ENCODE peak calls at places on chromosomes 7 and 10, in eight cellular contexts. G is stomach, Y is breast epithelium, T is HCT116, W is spleen, H is transverse colon, F is sigmoid colon, J is HL-60. U is an unnamed sample.

GRCh38 chr10:86263907-86264306 is 102.7 kb downstream of the GRID1 start:
- DNase-seq in Y (no peak), F (peak; percentile 47), G (no peak), W (peak; percentile 61), T (no peak), J (no peak), H (no peak), U (peak; percentile 55)

GRCh38 chr10:9268176-9268575 is 1213.7 kb downstream of the GATA3 start:
- DNase-seq in G (no peak), W (no peak), F (no peak), H (no peak), Y (no peak), J (no peak), T (no peak), U (no peak)

GRCh38 chr7:74023037-74023436 is 4.9 kb upstream of the ELN start:
- DNase-seq in T (no peak), F (peak; percentile 83), J (no peak), G (peak; percentile 35), W (no peak), H (no peak), Y (no peak), U (peak; percentile 85)

GRCh38 chr7:124667312-124667711 is 98.3 kb downstream of the GPR37 start:
- DNase-seq in G (no peak), J (no peak), T (no peak), F (no peak), W (no peak), H (no peak), Y (no peak), U (no peak)

GRCh38 chr10:124619195-124619594 is 125.0 kb downstream of the FAM53B start:
- DNase-seq in Y (peak; percentile 60), J (no peak), T (no peak), H (no peak), G (peak; percentile 76), F (no peak), W (no peak), U (no peak)

GRCh38 chr7:142231716-142232115 is 26.1 kb downstream of the PRSS58 start:
- DNase-seq in Y (no peak), F (no peak), H (no peak), W (no peak), G (no peak), J (no peak), T (peak; percentile 46), U (no peak)

GRCh38 chr10:28060031-28060607 is 61.2 kb upstream of the ODAD2 start:
- DNase-seq in F (no peak), T (no peak), Y (no peak), W (no peak), G (no peak), H (no peak), J (no peak), U (no peak)

GRCh38 chr10:112775347-112775746 is 174.7 kb upstream of the TCF7L2 start:
- DNase-seq in H (no peak), T (no peak), W (no peak), J (no peak), Y (no peak), F (no peak), G (no peak), U (no peak)

GRCh38 chr7:158586499-158587191 is 978 bp downstream of the PTPRN2 start:
- DNase-seq in T (no peak), W (peak; percentile 49), F (no peak), Y (no peak), H (no peak), J (no peak), G (peak; percentile 42), U (no peak)

GRCh38 chr10:92688927-92689662 is 660 bp upstream of the HHEX start:
- DNase-seq in Y (no peak), F (peak; percentile 74), G (peak; percentile 43), W (no peak), T (no peak), H (peak; percentile 34), J (peak; percentile 38), U (peak; percentile 61)

GRCh38 chr10:77006836-77007511 is 630.6 kb downstream of the KCNMA1 start:
- DNase-seq in H (no peak), T (no peak), Y (no peak), J (no peak), G (no peak), W (no peak), F (no peak), U (no peak)

GRCh38 chr10:1141701-1142100 is 85.5 kb downstream of the WDR37 start:
- DNase-seq in T (no peak), H (no peak), J (no peak), G (no peak), W (no peak), F (no peak), Y (no peak), U (no peak)

DNA sequence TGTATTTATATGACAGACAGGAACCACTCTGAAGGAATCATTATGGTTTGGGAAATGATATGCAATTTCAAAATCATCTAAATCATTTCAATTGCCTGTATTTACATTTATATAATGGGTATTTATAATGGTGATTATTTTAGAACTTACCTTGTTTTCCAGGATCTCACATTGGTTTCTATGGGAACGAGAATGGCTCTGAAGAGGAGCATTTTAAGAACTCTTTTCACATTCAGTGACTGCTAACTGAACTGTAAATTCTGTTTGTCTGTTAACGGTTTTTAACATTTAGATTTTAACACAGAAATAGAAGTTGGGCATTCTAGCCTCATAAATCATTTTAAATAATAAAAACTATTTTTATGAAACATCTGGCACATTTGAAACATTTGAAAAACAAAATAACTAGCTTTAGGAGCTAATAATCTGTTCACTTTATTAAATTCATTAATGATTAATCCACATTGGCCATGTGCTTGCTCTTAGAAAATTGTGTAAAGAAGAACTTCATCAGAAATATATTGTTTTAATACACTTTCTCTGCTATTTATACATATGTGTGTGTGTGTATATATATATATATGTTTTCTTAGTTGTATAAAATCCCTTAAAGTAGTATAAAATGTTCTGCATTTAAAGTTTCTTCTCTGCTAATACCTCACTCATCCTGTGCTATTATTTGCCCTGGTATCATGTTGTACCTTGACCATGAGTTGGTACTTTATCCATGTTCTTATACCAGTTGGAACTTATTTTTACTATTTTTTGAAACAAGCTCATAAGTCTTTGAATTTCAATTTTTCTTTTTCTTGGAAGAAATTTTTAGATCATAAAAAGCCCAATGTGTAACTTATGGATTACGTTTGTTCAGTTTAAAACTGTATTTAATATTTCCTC is 8.7 kb upstream of the SEM1 start:
- DNase-seq in J (no peak), W (no peak), G (no peak), Y (no peak), T (no peak), H (no peak), F (no peak), U (no peak)
- TF ChIP-seq POLR2AphosphoS5 in J (no peak), W (no peak), G (no peak), Y (no peak), T (no peak), H (no peak), F (no peak), U (no peak)

GRCh38 chr7:6057316-6058128 is 26.3 kb downstream of the ANKRD61 start:
- DNase-seq in F (no peak), T (no peak), G (no peak), H (no peak), Y (no peak), J (no peak), W (peak; percentile 51), U (no peak)
- H3K27ac ChIP-seq in F (peak overlapping the region; percentile 87), T (no peak overlapping the region), G (peak overlapping the region; percentile 97), H (peak overlapping the region; percentile 96), Y (peak overlapping the region; percentile 25), J (no peak overlapping the region), W (no peak overlapping the region), U (no peak overlapping the region)

GRCh38 chr10:80104066-80104926 is 25.8 kb downstream of the TMEM254 start:
- DNase-seq in T (no peak), H (no peak), Y (no peak), F (no peak), J (no peak), G (no peak), W (no peak), U (no peak)

GRCh38 chr10:80110986-80111385 is 21.5 kb upstream of the PLAC9 start:
- DNase-seq in T (no peak), J (no peak), F (no peak), W (no peak), Y (no peak), G (no peak), H (no peak), U (no peak)

GRCh38 chr10:80108576-80109239 is 23.8 kb upstream of the PLAC9 start:
- DNase-seq in G (no peak), F (no peak), Y (no peak), H (no peak), J (no peak), W (no peak), T (peak; percentile 4), U (no peak)
- TF ChIP-seq POLR2AphosphoS5 in G (no peak), F (no peak), Y (no peak), H (no peak), J (no peak), W (no peak), T (no peak), U (no peak)

DNA sequence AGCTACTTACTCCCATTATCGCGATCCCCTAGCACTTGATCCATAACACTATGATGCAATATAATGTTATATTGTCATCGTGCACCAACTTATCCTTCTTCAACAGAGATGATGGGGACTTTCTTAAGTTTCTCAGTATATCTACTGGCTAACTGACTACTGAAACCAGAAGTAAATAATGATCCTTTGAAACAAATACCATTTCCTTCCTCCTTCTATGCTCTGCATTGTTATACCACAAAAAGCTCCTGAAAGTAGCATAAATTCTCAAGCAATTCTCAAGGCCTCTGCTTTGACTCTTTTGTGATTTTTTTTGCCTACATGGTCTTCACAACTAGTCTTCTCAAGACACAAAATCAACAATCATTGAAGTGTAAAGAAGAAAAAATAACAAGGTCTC is 68.9 kb downstream of the HTR7 start:
- DNase-seq in Y (no peak), F (no peak), G (no peak), H (no peak), J (no peak), W (no peak), T (no peak), U (no peak)
- H3K27ac ChIP-seq in Y (no peak overlapping the region), F (no peak overlapping the region), G (no peak overlapping the region), H (no peak overlapping the region), J (no peak overlapping the region), W (no peak overlapping the region), T (no peak overlapping the region), U (no peak overlapping the region)

DNA sequence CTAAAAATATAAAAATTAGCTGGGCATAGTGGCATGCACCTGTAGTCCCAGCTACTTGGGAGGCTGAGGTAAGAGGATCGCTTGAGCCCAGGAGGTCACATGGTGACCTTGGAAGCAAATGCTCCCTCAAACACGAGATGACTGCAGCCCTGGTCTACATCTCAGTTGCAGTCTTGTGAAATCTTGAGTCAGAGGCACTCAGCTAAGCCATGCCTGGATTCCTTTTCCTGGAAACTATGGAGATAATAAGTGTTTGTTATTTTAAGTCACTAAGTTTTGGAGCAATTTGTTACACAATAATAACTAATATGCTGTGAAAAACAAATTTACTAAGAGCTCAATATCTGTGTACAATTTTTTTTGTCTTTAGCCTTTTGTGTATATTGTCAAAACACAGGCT is 284.3 kb upstream of the KAT6B start:
- DNase-seq in J (no peak), T (no peak), W (no peak), H (peak; percentile 10), G (no peak), Y (no peak), F (peak; percentile 79), U (no peak)
- TF ChIP-seq POLR2AphosphoS5 in J (no peak), T (no peak), W (no peak), H (no peak), G (peak; percentile 76), Y (no peak), F (peak; percentile 59), U (peak; percentile 40)